ENCODE peak calls at places on chromosomes 12 and 14, in four cellular contexts. O is testis; J is stimulated activated CD8-positive, alpha-beta memory T cell treated with anti-CD3 and anti-CD28 coated beads, Interleukin-4, amount 100 ng/mL, for 24 hours; K is HS-27A. U is an unnamed sample.

GRCh38 chr14:55625481-55625880 is 45.5 kb downstream of the KTN1 start:
- DNase-seq in K (no peak), J (no peak), O (no peak), U (no peak)

GRCh38 chr12:68559984-68560822 is 50.5 kb upstream of the RAP1B start:
- DNase-seq in K (no peak), O (peak; percentile 14), J (no peak), U (no peak)

GRCh38 chr14:34713681-34714319 is 593 bp downstream of the CFL2 start:
- DNase-seq in J (peak; percentile 21), O (peak; percentile 64), K (peak; percentile 82), U (no peak)

GRCh38 chr12:53820503-53820902 is 68.7 kb upstream of the CISTR start:
- DNase-seq in J (no peak), K (no peak), O (no peak), U (no peak)

GRCh38 chr14:65229431-65230286 is 127.3 kb upstream of the MAX start:
- DNase-seq in J (no peak), K (no peak), O (peak; percentile 52), U (peak; percentile 21)

GRCh38 chr14:32469388-32470160 is 140.5 kb downstream of the AKAP6 start:
- DNase-seq in K (no peak), O (no peak), J (no peak), U (no peak)

GRCh38 chr14:64074961-64075619 is 219.1 kb downstream of the ESR2 start:
- DNase-seq in J (no peak), O (no peak), K (no peak), U (no peak)

GRCh38 chr14:87018294-87018693 is 974.7 kb downstream of the GALC start:
- DNase-seq in J (no peak), K (no peak), O (no peak), U (no peak)

GRCh38 chr12:49553512-49554088 is 14.3 kb downstream of the MCRS1 start:
- DNase-seq in J (no peak), O (no peak), K (no peak), U (no peak)

GRCh38 chr14:92575773-92576303 is 62.3 kb downstream of the RIN3 start:
- DNase-seq in K (no peak), O (no peak), J (no peak), U (no peak)

U was measured in natural killer cell.